ENCODE peak calls at places on chromosome 6, in six cellular contexts. I, Z, D, N, V and B are unnamed samples. For H3K27me3 and H3K4me1, the result is how much of the 10 kb centered on the place peaks cover.

GRCh38 chr6:8664070-8664469 is 228.7 kb upstream of the SLC35B3 start:
- DNase-seq in I (no peak), Z (no peak), D (no peak), N (no peak), V (no peak), B (no peak)

GRCh38 chr6:166626177-166627038 is 643 bp downstream of the RPS6KA2 start:
- DNase-seq in I (peak), Z (peak), D (no peak), N (peak), V (peak), B (peak)

GRCh38 chr6:33886673-33887144 is 82.9 kb upstream of the MLN start:
- DNase-seq in I (peak), Z (no peak), D (peak), N (no peak), V (peak), B (peak)

GRCh38 chr6:126701799-126702198 is 361.9 kb downstream of the CENPW start:
- DNase-seq in I (peak), Z (no peak), D (no peak), N (no peak), V (no peak), B (no peak)

GRCh38 chr6:68651018-68651985 is 16.2 kb downstream of the ADGRB3 start:
- DNase-seq in I (no peak), Z (no peak), D (no peak), N (no peak), V (peak), B (no peak)

GRCh38 chr6:36595168-36595818 is 1.1 kb downstream of the SRSF3 start:
- DNase-seq in I (peak), Z (peak), D (peak), N (peak), V (peak), B (no peak)

GRCh38 chr6:38055210-38055609 is 235.7 kb downstream of the ZFAND3 start:
- DNase-seq in I (no peak), Z (no peak), D (no peak), N (no peak), V (no peak), B (no peak)

GRCh38 chr6:139250296-139251274 is 41.2 kb downstream of the TXLNB start:
- DNase-seq in I (peak), Z (peak), D (peak), N (peak), V (peak), B (peak)

GRCh38 chr6:109024784-109025183 is 69.9 kb downstream of the SESN1 start:
- DNase-seq in I (peak), Z (no peak), D (no peak), N (no peak), V (no peak), B (no peak)

GRCh38 chr6:154289818-154290508 is 66.6 kb downstream of the IPCEF1 start:
- DNase-seq in I (no peak), Z (no peak), D (no peak), N (no peak), V (no peak), B (no peak)

GRCh38 chr6:2739335-2739734 is 11.4 kb downstream of the MYLK4 start:
- DNase-seq in I (peak), Z (no peak), D (no peak), N (no peak), V (peak), B (no peak)

GRCh38 chr6:55497694-55498093 is 81.3 kb downstream of the HMGCLL1 start:
- DNase-seq in I (no peak), Z (no peak), D (no peak), N (no peak), V (no peak), B (no peak)

GRCh38 chr6:8539446-8539845 is 104.1 kb upstream of the SLC35B3 start:
- DNase-seq in I (no peak), Z (no peak), D (no peak), N (no peak), V (peak), B (no peak)

GRCh38 chr6:43707767-43708166 is 20.2 kb upstream of the MRPS18A start:
- DNase-seq in I (no peak), Z (no peak), D (no peak), N (no peak), V (no peak), B (no peak)

GRCh38 chr6:25170640-25171039 is 108.5 kb upstream of the CARMIL1 start:
- DNase-seq in I (no peak), Z (no peak), D (no peak), N (no peak), V (no peak), B (no peak)

GRCh38 chr6:21780601-21781000 is 187.1 kb downstream of the SOX4 start:
- DNase-seq in I (no peak), Z (no peak), D (no peak), N (no peak), V (no peak), B (no peak)

GRCh38 chr6:43924222-43924702 is 154.3 kb downstream of the VEGFA start:
- DNase-seq in I (peak), Z (no peak), D (peak), N (no peak), V (peak), B (no peak)

GRCh38 chr6:154139894-154140293 is 100.9 kb downstream of the OPRM1 start:
- DNase-seq in I (no peak), Z (peak), D (no peak), N (no peak), V (peak), B (no peak)

GRCh38 chr6:138987299-138987642 is 782 bp downstream of the REPS1 start:
- DNase-seq in I (no peak), Z (no peak), D (peak), N (no peak), V (peak), B (no peak)

GRCh38 chr6:127582777-127583462 is 5.9 kb downstream of the C6orf58 start:
- DNase-seq in I (peak), Z (no peak), D (no peak), N (no peak), V (peak), B (no peak)

GRCh38 chr6:42368156-42368555 is 83.6 kb downstream of the TRERF1 start:
- DNase-seq in I (no peak), Z (no peak), D (no peak), N (no peak), V (no peak), B (no peak)

DNA sequence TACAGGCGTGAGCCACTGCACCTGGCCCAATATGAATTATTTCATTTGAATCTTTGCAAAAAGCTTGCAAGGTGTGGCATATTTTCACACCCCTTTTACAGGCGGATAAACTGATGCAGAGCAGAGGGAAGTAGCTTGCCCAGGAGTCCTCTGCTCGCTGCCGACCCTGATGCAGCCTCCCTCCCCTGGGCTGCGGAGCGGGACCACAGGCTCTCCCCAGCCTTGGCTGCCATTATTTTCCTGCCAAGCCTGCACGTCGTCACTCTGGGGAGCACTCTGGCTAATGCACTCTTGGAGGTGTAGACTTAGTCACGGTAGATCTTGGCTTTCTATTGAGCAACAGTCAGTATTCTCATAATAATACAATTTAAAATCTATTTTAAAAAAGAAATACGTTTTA is 34.8 kb upstream of the DACT2 start:
- DNase-seq in I (no peak), Z (no peak), D (no peak), N (no peak), V (no peak), B (no peak)
- H3K27me3 ChIP-seq in I (under half), Z (under half), D (under half), N (under half), V (under half), B (under half)

GRCh38 chr6:6026513-6027205 is 19.9 kb upstream of the NRN1 start:
- DNase-seq in I (no peak), Z (no peak), D (no peak), N (no peak), V (no peak), B (no peak)
- H3K27ac ChIP-seq in I (no peak), Z (peak), D (no peak), N (no peak), V (no peak), B (no peak)

DNA sequence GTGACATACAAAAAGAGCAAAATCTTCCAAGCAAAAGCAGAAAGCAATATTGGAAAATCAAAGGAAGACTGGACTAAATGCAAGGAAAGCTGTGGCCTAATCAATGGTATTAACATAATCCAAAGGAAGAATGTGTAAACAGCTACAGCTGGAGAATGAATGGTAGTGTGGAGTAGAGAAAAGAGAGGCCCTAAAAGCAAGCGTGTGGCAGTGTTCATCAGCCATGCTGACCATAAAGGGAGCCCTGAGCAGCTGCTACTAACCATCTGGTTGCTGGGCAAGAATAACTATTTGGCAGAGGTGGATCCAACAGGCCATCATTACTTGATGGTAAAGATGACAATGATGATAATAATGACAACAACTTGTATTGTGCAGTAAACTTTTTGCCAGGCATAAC is 148.5 kb upstream of the BEND6 start:
- DNase-seq in I (no peak), Z (no peak), D (no peak), N (no peak), V (no peak), B (no peak)
- H3K4me1 ChIP-seq in I (under half), Z (under half), D (under half), N (under half), V (under half), B (under half)

GRCh38 chr6:132404330-132404729 is 3.1 kb upstream of the MOXD1 start:
- DNase-seq in I (no peak), Z (no peak), D (no peak), N (no peak), V (no peak), B (no peak)
- H3K27me3 ChIP-seq in I (under half), Z (under half), D (under half), N (under half), V (under half), B (half or more)

GRCh38 chr6:158642805-158643489 is 1.6 kb downstream of the DYNLT1 start:
- DNase-seq in I (peak), Z (peak), D (no peak), N (no peak), V (peak), B (no peak)
- H3K27ac ChIP-seq in I (peak), Z (peak), D (peak), N (peak), V (peak), B (peak)

GRCh38 chr6:29522241-29522640 is 34.5 kb upstream of the MAS1L start:
- DNase-seq in I (no peak), Z (no peak), D (no peak), N (no peak), V (no peak), B (no peak)

GRCh38 chr6:29519291-29520010 is 31.7 kb upstream of the MAS1L start:
- DNase-seq in I (no peak), Z (no peak), D (no peak), N (no peak), V (no peak), B (no peak)

GRCh38 chr6:29521006-29521680 is 33.4 kb upstream of the MAS1L start:
- DNase-seq in I (no peak), Z (no peak), D (no peak), N (no peak), V (no peak), B (no peak)

GRCh38 chr6:29517728-29518440 is 30.1 kb upstream of the MAS1L start:
- DNase-seq in I (no peak), Z (no peak), D (no peak), N (no peak), V (no peak), B (no peak)

GRCh38 chr6:29520232-29520631 is 32.5 kb upstream of the MAS1L start:
- DNase-seq in I (no peak), Z (no peak), D (no peak), N (no peak), V (no peak), B (no peak)
- H3K4me1 ChIP-seq in I (under half), Z (under half), D (under half), N (under half), V (under half), B (under half)

GRCh38 chr6:114576330-114576729 is 233.5 kb upstream of the HS3ST5 start:
- DNase-seq in I (no peak), Z (no peak), D (no peak), N (no peak), V (no peak), B (no peak)
- H3K27me3 ChIP-seq in I (under half), Z (under half), D (under half), N (under half), V (under half), B (under half)

GRCh38 chr6:31691564-31692108 is 10.8 kb upstream of the LY6G5C start:
- DNase-seq in I (no peak), Z (no peak), D (no peak), N (no peak), V (no peak), B (no peak)
- H3K27ac ChIP-seq in I (no peak), Z (no peak), D (no peak), N (no peak), V (no peak), B (peak)

DNA sequence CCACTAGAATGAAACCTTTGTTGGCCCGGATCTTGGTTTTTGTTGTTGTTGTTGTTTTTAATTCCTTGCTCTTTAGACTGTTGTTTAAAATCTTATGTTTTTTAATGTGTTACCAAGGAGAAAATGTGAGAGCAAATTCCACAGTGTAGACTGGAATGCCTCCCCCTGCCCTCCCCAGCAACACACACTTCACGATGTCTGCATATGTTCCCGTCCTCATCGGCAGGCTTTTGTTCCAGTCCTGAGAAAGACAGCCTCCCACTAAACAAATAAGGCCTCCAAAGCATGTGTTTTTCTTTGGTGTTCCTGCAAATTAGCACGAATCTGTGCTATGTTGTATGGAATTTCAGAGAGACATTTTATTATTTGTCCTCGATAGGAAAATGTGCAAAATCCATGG is 263.3 kb upstream of the QKI start:
- DNase-seq in I (no peak), Z (no peak), D (no peak), N (no peak), V (peak), B (no peak)
- H3K4me1 ChIP-seq in I (under half), Z (under half), D (under half), N (under half), V (under half), B (under half)

GRCh38 chr6:75205776-75206334 is at the start of gene COL12A1:
- DNase-seq in I (peak), Z (peak), D (no peak), N (peak), V (peak), B (peak)
- H3K27me3 ChIP-seq in I (under half), Z (under half), D (under half), N (under half), V (under half), B (half or more)